ENCODE peak calls at places on chromosomes 11 and 22, in six cellular contexts. Y is hepatocyte; X is DMS153; Z is activated naive CD4-positive, alpha-beta T cell; T is psoas muscle; O is non-pigmented ciliary epithelial cell. J is an unnamed sample.

GRCh38 chr11:64864473-64865285 is 13.7 kb downstream of the EHD1 start:
- DNase-seq in Y (peak), X (no peak), T (peak), O (peak), Z (no peak), J (no peak)

GRCh38 chr22:49975543-49976389 is 15.2 kb downstream of the PIM3 start:
- DNase-seq in Y (no peak), T (peak), X (no peak), Z (no peak), O (no peak), J (no peak)

GRCh38 chr11:86615495-86615894 is 56.9 kb downstream of the ME3 start:
- DNase-seq in T (no peak), Z (no peak), X (no peak), O (no peak), Y (no peak), J (no peak)

GRCh38 chr11:94639901-94640721 is 72.9 kb downstream of the PIWIL4 start:
- DNase-seq in Z (no peak), T (peak), X (no peak), Y (no peak), O (no peak), J (no peak)

GRCh38 chr22:30420401-30421178 is 5.0 kb upstream of the MTFP1 start:
- DNase-seq in Y (no peak), X (no peak), O (peak), Z (no peak), T (no peak), J (no peak)

GRCh38 chr11:44760917-44761545 is 34.3 kb downstream of the TSPAN18 start:
- DNase-seq in Z (no peak), T (no peak), O (peak), Y (peak), X (no peak), J (no peak)

GRCh38 chr22:28395920-28396447 is 283.7 kb downstream of the TTC28 start:
- DNase-seq in O (no peak), T (no peak), X (no peak), Z (no peak), Y (no peak), J (no peak)

GRCh38 chr11:86740628-86741488 is 59.5 kb upstream of the PRSS23 start:
- DNase-seq in X (peak), Z (no peak), Y (peak), T (peak), O (peak), J (no peak)

GRCh38 chr11:122746611-122747305 is 91.2 kb downstream of the UBASH3B start:
- DNase-seq in T (no peak), Y (no peak), Z (no peak), X (no peak), O (no peak), J (no peak)

GRCh38 chr11:46382644-46383403 is 1.4 kb downstream of the MDK start:
- DNase-seq in X (peak), T (peak), Z (no peak), Y (peak), O (no peak), J (no peak)

GRCh38 chr11:27482793-27483192 is 10.2 kb upstream of the LGR4 start:
- DNase-seq in T (no peak), X (no peak), Z (no peak), O (no peak), Y (no peak), J (no peak)

J was measured in esophagus squamous epithelium.